ENCODE peak calls at places on chromosomes 2 and 18, in ten cellular contexts. D, R, K, E, O, A, C, B, T and F are unnamed samples.

GRCh38 chr2:76958749-76959148 is 563.4 kb downstream of the LRRTM4 start:
- DNase-seq in C (no peak), D (no peak), T (no peak), R (no peak), K (no peak), E (no peak), A (no peak), O (no peak), B (no peak), F (no peak)

GRCh38 chr2:78417355-78417754 is 608.1 kb upstream of the REG3G start:
- DNase-seq in C (no peak), D (no peak), K (no peak), O (no peak), A (no peak), T (no peak), B (no peak), E (no peak), R (no peak), F (no peak)

GRCh38 chr2:73110622-73111299 is 2.0 kb downstream of the RAB11FIP5 start:
- DNase-seq in T (no peak), E (no peak), B (peak; percentile 48), K (no peak), O (no peak), R (no peak), A (no peak), C (no peak), D (no peak), F (no peak)

GRCh38 chr18:55488473-55488872 is 99.5 kb downstream of the TCF4 start:
- DNase-seq in K (no peak), B (no peak), A (no peak), R (no peak), D (no peak), T (no peak), E (no peak), C (no peak), O (no peak), F (no peak)

GRCh38 chr2:6081542-6081872 is 389.3 kb downstream of the SOX11 start:
- DNase-seq in D (no peak), T (no peak), K (no peak), E (no peak), C (no peak), O (no peak), B (no peak), R (no peak), A (no peak), F (no peak)

GRCh38 chr2:45962522-45962921 is 311.0 kb downstream of the PRKCE start:
- DNase-seq in A (peak; percentile 23), O (peak; percentile 56), B (peak; percentile 91), K (no peak), E (no peak), T (peak; percentile 50), R (no peak), D (peak; percentile 68), C (peak; percentile 86), F (no peak)

GRCh38 chr2:150133623-150134022 is 353.8 kb downstream of the RND3 start:
- DNase-seq in T (peak; percentile 78), K (no peak), O (peak; percentile 72), R (no peak), C (no peak), E (no peak), D (no peak), B (peak; percentile 85), A (no peak), F (no peak)

GRCh38 chr2:40287201-40287600 is 164.7 kb downstream of the SLC8A1 start:
- DNase-seq in K (no peak), R (no peak), O (no peak), E (no peak), T (no peak), D (no peak), C (no peak), A (no peak), B (no peak), F (no peak)

GRCh38 chr18:33761363-33761762 is 183.3 kb downstream of the ASXL3 start:
- DNase-seq in T (no peak), R (no peak), A (peak; percentile 20), D (no peak), E (no peak), C (peak; percentile 27), K (no peak), O (peak; percentile 26), B (no peak), F (no peak)

GRCh38 chr2:66526171-66526570 is 91.2 kb downstream of the MEIS1 start:
- DNase-seq in B (no peak), E (no peak), T (no peak), R (no peak), K (no peak), C (no peak), A (no peak), D (no peak), O (no peak), F (no peak)

GRCh38 chr2:95359035-95359434 is 43.5 kb upstream of the FAHD2A start:
- DNase-seq in B (peak; percentile 57), R (no peak), E (no peak), T (peak; percentile 30), O (no peak), K (no peak), C (no peak), D (no peak), A (no peak), F (no peak)

GRCh38 chr2:20103514-20103913 is 52.1 kb upstream of the LAPTM4A start:
- DNase-seq in D (no peak), C (no peak), T (peak; percentile 45), E (no peak), O (no peak), A (no peak), B (peak; percentile 32), R (no peak), K (no peak), F (no peak)

GRCh38 chr2:52500561-52500960 is 1267.0 kb upstream of the CHAC2 start:
- DNase-seq in K (no peak), T (no peak), E (no peak), B (no peak), D (no peak), C (no peak), A (no peak), R (no peak), O (no peak), F (no peak)

GRCh38 chr2:121472465-121472993 is 58.2 kb upstream of the RNU4ATAC start:
- DNase-seq in C (no peak), A (no peak), E (no peak), B (no peak), O (no peak), D (no peak), K (no peak), T (no peak), R (no peak), F (no peak)

GRCh38 chr2:191304939-191305875 is 60.0 kb downstream of the MYO1B start:
- DNase-seq in A (no peak), K (no peak), T (no peak), D (peak; percentile 83), B (peak; percentile 83), O (peak; percentile 42), E (no peak), C (peak; percentile 35), R (no peak), F (no peak)

GRCh38 chr2:67656875-67657274 is 259.7 kb downstream of the ETAA1 start:
- DNase-seq in D (no peak), O (no peak), E (no peak), A (no peak), K (no peak), T (no peak), C (no peak), B (no peak), R (no peak), F (no peak)

GRCh38 chr2:121076885-121077549 is 208.0 kb downstream of the TFCP2L1 start:
- DNase-seq in T (peak; percentile 65), D (peak; percentile 81), E (peak; percentile 34), O (peak; percentile 57), R (peak; percentile 51), B (no peak), C (peak; percentile 78), A (no peak), K (peak; percentile 58), F (peak; percentile 50)

GRCh38 chr2:112692914-112693313 is 27.9 kb upstream of the NT5DC4 start:
- DNase-seq in R (no peak), A (no peak), O (no peak), C (no peak), E (no peak), B (no peak), K (no peak), T (no peak), D (no peak), F (no peak)

GRCh38 chr2:132581917-132582316 is 88.1 kb downstream of the LYPD1 start:
- DNase-seq in T (no peak), R (no peak), A (no peak), C (no peak), O (no peak), E (no peak), K (no peak), D (no peak), B (no peak), F (no peak)